ENCODE peak calls at places on chromosomes 7 and 10, in eight cellular contexts. T, F, U, P, B, V, I and Z are unnamed samples.
A peak's percentile ranks its signal among the peaks of the same experiment; 100 is the strongest.

GRCh38 chr10:68470300-68470699 is 1.5 kb downstream of the DNA2 start:
- DNase-seq in T (no peak), F (no peak), U (no peak), P (no peak), B (no peak), V (no peak), I (no peak), Z (no peak)

GRCh38 chr10:101446947-101447346 is 93.0 kb downstream of the BTRC start:
- DNase-seq in T (peak; percentile 14), F (no peak), U (no peak), P (no peak), B (peak; percentile 52), V (peak; percentile 64), I (no peak), Z (no peak)

GRCh38 chr10:83302623-83303022 is 836.7 kb upstream of the GHITM start:
- DNase-seq in T (no peak), F (no peak), U (no peak), P (no peak), B (no peak), V (no peak), I (no peak), Z (no peak)

GRCh38 chr7:121244120-121244865 is 84.5 kb upstream of the WNT16 start:
- DNase-seq in T (no peak), F (no peak), U (no peak), P (no peak), B (peak; percentile 23), V (peak; percentile 55), I (no peak), Z (no peak)

GRCh38 chr7:141860207-141860606 is 18.9 kb upstream of the PRSS37 start:
- DNase-seq in T (no peak), F (no peak), U (no peak), P (no peak), B (no peak), V (no peak), I (no peak), Z (no peak)

GRCh38 chr10:27345455-27345909 is 104.9 kb upstream of the ACBD5 start:
- DNase-seq in T (no peak), F (no peak), U (no peak), P (no peak), B (no peak), V (no peak), I (no peak), Z (no peak)

GRCh38 chr10:91925022-91925320 is 1.4 kb downstream of the BTAF1 start:
- DNase-seq in T (no peak), F (no peak), U (no peak), P (no peak), B (no peak), V (no peak), I (no peak), Z (no peak)

GRCh38 chr7:5274441-5274840 is 8.3 kb upstream of the SLC29A4 start:
- DNase-seq in T (no peak), F (no peak), U (no peak), P (no peak), B (no peak), V (no peak), I (no peak), Z (no peak)

GRCh38 chr7:158257516-158258410 is 329.9 kb downstream of the PTPRN2 start:
- DNase-seq in T (no peak), F (peak; percentile 59), U (peak; percentile 54), P (peak; percentile 36), B (no peak), V (no peak), I (no peak), Z (no peak)

GRCh38 chr10:82742901-82743300 is 867.9 kb downstream of the NRG3 start:
- DNase-seq in T (no peak), F (no peak), U (no peak), P (no peak), B (no peak), V (no peak), I (peak; percentile 26), Z (no peak)

GRCh38 chr10:120944586-120945125 is 93.5 kb downstream of the WDR11 start:
- DNase-seq in T (no peak), F (no peak), U (no peak), P (no peak), B (no peak), V (no peak), I (no peak), Z (no peak)
- H3K27ac ChIP-seq in T (no peak overlapping the region), F (no peak overlapping the region), U (no peak overlapping the region), P (no peak overlapping the region), B (no peak overlapping the region), V (no peak overlapping the region), I (no peak overlapping the region), Z (no peak overlapping the region)

DNA sequence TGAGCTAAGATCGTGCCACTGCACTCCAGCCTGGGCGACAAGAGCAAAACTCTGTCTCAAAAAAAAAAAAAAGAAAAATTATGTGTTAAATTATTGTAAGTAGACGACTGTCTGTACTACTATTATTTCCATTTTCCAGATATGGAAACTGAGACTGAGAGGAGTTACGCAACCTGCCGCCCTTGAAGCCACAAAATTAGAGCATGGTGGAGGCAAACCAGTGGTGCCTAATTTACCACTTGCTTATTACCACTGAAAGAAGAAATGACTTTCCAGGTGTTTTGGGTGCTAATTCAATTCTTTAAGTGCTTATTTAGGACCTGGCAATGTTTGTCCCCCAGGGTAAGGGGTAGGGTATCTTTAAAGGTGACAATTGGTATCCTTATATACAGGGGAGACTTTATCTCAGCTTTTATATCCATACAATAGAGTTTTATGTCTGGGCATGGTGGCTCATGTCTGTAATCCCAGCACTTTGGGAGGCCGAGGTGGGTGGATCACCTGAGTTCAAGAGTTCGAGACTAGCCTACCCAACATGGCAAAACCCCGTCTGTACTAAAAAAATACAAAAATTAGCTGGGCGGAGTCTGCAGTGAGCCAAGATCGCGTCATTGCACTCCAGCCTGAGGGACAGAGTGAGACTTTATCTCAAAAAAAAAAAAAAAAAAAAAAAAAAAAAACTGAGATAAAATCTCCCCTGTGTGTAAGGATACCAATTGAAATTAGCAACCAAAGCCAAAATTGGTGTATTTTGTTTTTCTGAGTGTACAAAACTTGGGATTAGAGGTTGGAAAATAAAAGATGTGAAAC is 16.6 kb upstream of the CAMK1D start:
- DNase-seq in T (no peak), F (peak; percentile 39), U (no peak), P (no peak), B (no peak), V (peak; percentile 64), I (no peak), Z (no peak)
- H3K27ac ChIP-seq in T (peak overlapping the region; percentile 39), F (peak overlapping the region; percentile 99), U (peak overlapping the region; percentile 30), P (no peak overlapping the region), B (peak overlapping the region; percentile 19), V (peak overlapping the region; percentile 82), I (no peak overlapping the region), Z (peak overlapping the region; percentile 54)

GRCh38 chr10:124155781-124156401 is 62.5 kb upstream of the CHST15 start:
- DNase-seq in T (peak; percentile 48), F (no peak), U (no peak), P (no peak), B (peak; percentile 56), V (peak; percentile 65), I (no peak), Z (no peak)
- H3K27ac ChIP-seq in T (peak overlapping the region; percentile 77), F (peak overlapping the region; percentile 92), U (peak overlapping the region; percentile 63), P (no peak overlapping the region), B (peak overlapping the region; percentile 85), V (peak overlapping the region; percentile 64), I (no peak overlapping the region), Z (no peak overlapping the region)

DNA sequence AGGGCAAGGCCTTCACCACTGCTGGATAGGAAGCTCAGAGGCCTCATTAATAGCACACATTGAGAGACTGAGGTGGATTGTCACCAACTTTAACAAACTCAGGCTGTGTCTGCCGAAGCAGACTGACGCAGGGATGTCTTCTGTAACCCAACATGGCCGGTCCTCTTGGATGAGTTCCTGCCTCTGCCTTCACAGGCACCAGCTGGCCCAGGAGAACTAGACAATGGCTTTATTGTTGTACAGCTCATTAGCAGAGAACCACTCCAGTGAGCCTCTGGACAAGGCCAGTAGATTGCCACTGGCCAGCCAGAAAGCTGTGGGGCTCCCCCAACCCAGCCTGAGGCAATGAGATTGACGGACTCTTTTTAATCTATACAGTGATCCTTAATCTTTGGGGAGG is 9.4 kb downstream of the NODAL start:
- DNase-seq in T (peak; percentile 24), F (no peak), U (no peak), P (no peak), B (peak; percentile 69), V (no peak), I (peak; percentile 14), Z (no peak)
- H3K27ac ChIP-seq in T (peak overlapping the region; percentile 78), F (no peak overlapping the region), U (peak overlapping the region; percentile 70), P (no peak overlapping the region), B (peak overlapping the region; percentile 82), V (no peak overlapping the region), I (no peak overlapping the region), Z (no peak overlapping the region)

GRCh38 chr10:63596924-63597323 is 75.7 kb downstream of the REEP3 start:
- DNase-seq in T (no peak), F (no peak), U (no peak), P (no peak), B (no peak), V (no peak), I (no peak), Z (no peak)

GRCh38 chr10:63595072-63595471 is 73.9 kb downstream of the REEP3 start:
- DNase-seq in T (no peak), F (no peak), U (no peak), P (no peak), B (no peak), V (no peak), I (no peak), Z (no peak)

GRCh38 chr10:63603709-63604445 is 82.7 kb downstream of the REEP3 start:
- DNase-seq in T (no peak), F (no peak), U (no peak), P (no peak), B (no peak), V (no peak), I (no peak), Z (no peak)

GRCh38 chr10:63605568-63605967 is 84.4 kb downstream of the REEP3 start:
- DNase-seq in T (no peak), F (no peak), U (no peak), P (no peak), B (no peak), V (no peak), I (peak; percentile 24), Z (no peak)

DNA sequence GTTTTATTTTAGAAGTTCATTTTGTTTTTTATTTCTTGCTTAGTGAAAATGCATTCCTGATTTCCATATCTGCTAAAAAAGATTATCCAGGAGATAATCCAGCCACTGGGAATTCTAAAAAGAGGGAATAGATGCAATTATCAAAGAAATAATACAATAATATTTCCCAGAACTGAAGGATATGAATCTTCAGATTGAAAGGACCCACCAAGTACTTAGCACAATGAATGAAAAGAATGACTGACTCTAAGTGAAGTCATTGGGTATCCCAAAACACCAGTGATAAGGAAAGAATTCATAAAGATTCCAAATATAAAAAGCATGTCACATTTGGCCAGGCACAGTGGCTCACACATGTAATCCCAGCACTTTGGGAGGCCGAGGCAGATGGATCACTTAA is 79.3 kb downstream of the REEP3 start:
- DNase-seq in T (no peak), F (no peak), U (no peak), P (no peak), B (no peak), V (no peak), I (no peak), Z (no peak)
- H3K27ac ChIP-seq in T (no peak overlapping the region), F (no peak overlapping the region), U (no peak overlapping the region), P (no peak overlapping the region), B (no peak overlapping the region), V (no peak overlapping the region), I (no peak overlapping the region), Z (no peak overlapping the region)

GRCh38 chr7:156578578-156578940 is 62.0 kb upstream of the RNF32 start:
- DNase-seq in T (no peak), F (no peak), U (no peak), P (no peak), B (no peak), V (no peak), I (peak; percentile 28), Z (no peak)
- H3K27ac ChIP-seq in T (no peak overlapping the region), F (no peak overlapping the region), U (no peak overlapping the region), P (no peak overlapping the region), B (no peak overlapping the region), V (no peak overlapping the region), I (no peak overlapping the region), Z (no peak overlapping the region)